ENCODE peak calls at places on chromosome 14, in six cellular contexts. G is EL; N is left ventricle myocardium inferior; W is NCI-H1417; Q is LoVo; V is stimulated activated CD4-positive, alpha-beta T cell treated with anti-CD3 and anti-CD28 coated beads, Interleukin-1b, Interleukin-23, amount 100 ng/mL, for 1 hour. T is an unnamed sample.

GRCh38 chr14:82642425-82642824 is 1108.8 kb upstream of the SEL1L start:
- DNase-seq in G (no peak), N (no peak), W (no peak), Q (no peak), V (no peak), T (no peak)

GRCh38 chr14:56207626-56208297 is 89.6 kb downstream of the PELI2 start:
- DNase-seq in G (no peak), N (no peak), W (peak; percentile 11), Q (no peak), V (no peak), T (no peak)

GRCh38 chr14:93893550-93894329 is 33.4 kb upstream of the FAM181A start:
- DNase-seq in G (no peak), N (no peak), W (no peak), Q (no peak), V (no peak), T (no peak)

GRCh38 chr14:53233399-53233798 is 80.3 kb upstream of the DDHD1 start:
- DNase-seq in G (no peak), N (no peak), W (no peak), Q (no peak), V (no peak), T (no peak)

GRCh38 chr14:64649383-64649998 is 54.7 kb upstream of the PLEKHG3 start:
- DNase-seq in G (peak; percentile 38), N (no peak), W (peak; percentile 2), Q (no peak), V (no peak), T (no peak)

GRCh38 chr14:104317975-104318557 is 179.7 kb downstream of the KIF26A start:
- DNase-seq in G (no peak), N (no peak), W (no peak), Q (no peak), V (no peak), T (no peak)

GRCh38 chr14:78202976-78203375 is 32.8 kb downstream of the NRXN3 start:
- DNase-seq in G (no peak), N (no peak), W (peak; percentile 99), Q (no peak), V (no peak), T (peak; percentile 52)

GRCh38 chr14:71324767-71325272 is 417.6 kb downstream of the PCNX1 start:
- DNase-seq in G (no peak), N (no peak), W (no peak), Q (no peak), V (peak; percentile 3), T (no peak)

GRCh38 chr14:77620222-77620865 is 3.9 kb upstream of the SPTLC2 start:
- DNase-seq in G (no peak), N (no peak), W (no peak), Q (no peak), V (no peak), T (no peak)

GRCh38 chr14:21049263-21049662 is 7.1 kb downstream of the RNASE7 start:
- DNase-seq in G (peak; percentile 52), N (no peak), W (no peak), Q (no peak), V (no peak), T (no peak)

GRCh38 chr14:30292591-30292990 is 266.4 kb upstream of the G2E3 start:
- DNase-seq in G (no peak), N (no peak), W (no peak), Q (no peak), V (no peak), T (no peak)

GRCh38 chr14:53355581-53356112 is 202.5 kb upstream of the DDHD1 start:
- DNase-seq in G (peak; percentile 69), N (no peak), W (peak; percentile 92), Q (peak; percentile 76), V (no peak), T (peak; percentile 25)

GRCh38 chr14:96086574-96087077 is 47.5 kb downstream of the C14orf132 start:
- DNase-seq in G (peak; percentile 85), N (no peak), W (no peak), Q (no peak), V (no peak), T (no peak)

GRCh38 chr14:53851394-53852056 is 105.1 kb downstream of the BMP4 start:
- DNase-seq in G (peak; percentile 39), N (no peak), W (no peak), Q (peak; percentile 39), V (no peak), T (no peak)

GRCh38 chr14:77498984-77499527 is 440 bp upstream of the ISM2 start:
- DNase-seq in G (peak; percentile 15), N (no peak), W (peak; percentile 67), Q (no peak), V (no peak), T (peak; percentile 4)

GRCh38 chr14:35332517-35333346 is 40.5 kb downstream of the PSMA6 start:
- DNase-seq in G (no peak), N (no peak), W (peak; percentile 36), Q (peak; percentile 67), V (no peak), T (no peak)

GRCh38 chr14:31752867-31753661 is 191.9 kb downstream of the NUBPL start:
- DNase-seq in G (no peak), N (no peak), W (no peak), Q (no peak), V (no peak), T (no peak)

GRCh38 chr14:55840821-55841220 is 260.8 kb downstream of the KTN1 start:
- DNase-seq in G (no peak), N (no peak), W (no peak), Q (no peak), V (no peak), T (no peak)

GRCh38 chr14:23632461-23633159 is 3.6 kb upstream of the DHRS2 start:
- DNase-seq in G (no peak), N (no peak), W (peak; percentile 74), Q (no peak), V (no peak), T (no peak)

GRCh38 chr14:72892103-72892878 is 1.6 kb downstream of the DPF3 start:
- DNase-seq in G (peak; percentile 59), N (no peak), W (peak; percentile 66), Q (no peak), V (no peak), T (no peak)

GRCh38 chr14:102264775-102265174 is 40.2 kb downstream of the MOK start:
- DNase-seq in G (no peak), N (peak; percentile 52), W (no peak), Q (no peak), V (no peak), T (no peak)

GRCh38 chr14:105493921-105494605 is 3.0 kb downstream of the TEDC1 start:
- DNase-seq in G (no peak), N (peak; percentile 11), W (no peak), Q (no peak), V (no peak), T (no peak)

GRCh38 chr14:40221428-40221827 is 789.2 kb upstream of the FBXO33 start:
- DNase-seq in G (no peak), N (no peak), W (peak; percentile 73), Q (no peak), V (no peak), T (peak; percentile 32)

GRCh38 chr14:61147898-61148549 is 133.1 kb downstream of the TMEM30B start:
- DNase-seq in G (peak; percentile 95), N (no peak), W (no peak), Q (peak; percentile 37), V (no peak), T (no peak)

GRCh38 chr14:71745072-71745471 is 187.2 kb upstream of the RGS6 start:
- DNase-seq in G (no peak), N (no peak), W (no peak), Q (no peak), V (no peak), T (no peak)

GRCh38 chr14:34433957-34434356 is 28.1 kb downstream of the SPTSSA start:
- DNase-seq in G (no peak), N (no peak), W (no peak), Q (no peak), V (no peak), T (no peak)

GRCh38 chr14:91693342-91693741 is 38.5 kb downstream of the CATSPERB start:
- DNase-seq in G (no peak), N (no peak), W (no peak), Q (peak; percentile 77), V (no peak), T (no peak)

GRCh38 chr14:67653651-67654280 is 20.7 kb downstream of the VTI1B start:
- DNase-seq in G (peak; percentile 8), N (no peak), W (no peak), Q (no peak), V (no peak), T (no peak)

GRCh38 chr14:68952544-68953535 is 26.3 kb downstream of the ACTN1 start:
- DNase-seq in G (peak; percentile 84), N (peak; percentile 59), W (no peak), Q (no peak), V (no peak), T (no peak)

T was measured in NCI-H1092 treated with DMSO at 0.1 percent for 48 hours.